ENCODE peak calls at places on chromosomes 2 and 18, in eight cellular contexts. N is lower lobe of right lung, R is GM12865, I is body of pancreas, A is hepatocyte, Q is AG09309, H is spleen, X is BJ. Y is an unnamed sample.

GRCh38 chr2:141468746-141469145 is 662.1 kb downstream of the LRP1B start:
- DNase-seq in N (no peak), R (no peak), I (peak), A (peak), Q (no peak), H (no peak), X (no peak), Y (peak)

GRCh38 chr18:56982756-56983155 is 164.1 kb upstream of the BOD1L2 start:
- DNase-seq in N (no peak), R (no peak), I (no peak), A (no peak), Q (no peak), H (no peak), X (no peak), Y (no peak)

GRCh38 chr2:209471037-209471436 is 47.2 kb downstream of the MAP2 start:
- DNase-seq in N (no peak), R (no peak), I (no peak), A (no peak), Q (no peak), H (no peak), X (no peak), Y (no peak)

GRCh38 chr18:64208531-64208930 is 59.6 kb upstream of the LINC00305 start:
- DNase-seq in N (no peak), R (no peak), I (no peak), A (no peak), Q (no peak), H (no peak), X (no peak), Y (no peak)

GRCh38 chr18:21972281-21972680 is 197.1 kb upstream of the GATA6 start:
- DNase-seq in N (no peak), R (no peak), I (no peak), A (no peak), Q (no peak), H (no peak), X (no peak), Y (no peak)

GRCh38 chr2:218643751-218644310 is 15.6 kb downstream of the ZNF142 start:
- DNase-seq in N (no peak), R (no peak), I (no peak), A (no peak), Q (no peak), H (no peak), X (no peak), Y (no peak)

GRCh38 chr2:14053105-14053504 is 579.4 kb upstream of the LRATD1 start:
- DNase-seq in N (no peak), R (no peak), I (no peak), A (no peak), Q (no peak), H (no peak), X (no peak), Y (no peak)

GRCh38 chr2:36468463-36469266 is 113.1 kb downstream of the CRIM1 start:
- DNase-seq in N (no peak), R (no peak), I (no peak), A (no peak), Q (no peak), H (no peak), X (no peak), Y (no peak)

GRCh38 chr18:28175047-28175929 is 1.6 kb downstream of the CDH2 start:
- DNase-seq in N (no peak), R (no peak), I (no peak), A (peak), Q (no peak), H (peak), X (no peak), Y (no peak)

GRCh38 chr2:217734999-217735398 is 267.8 kb downstream of the TNS1 start:
- DNase-seq in N (no peak), R (no peak), I (no peak), A (no peak), Q (no peak), H (no peak), X (no peak), Y (no peak)

GRCh38 chr2:155830817-155831579 is 501.5 kb downstream of the NR4A2 start:
- DNase-seq in N (no peak), R (no peak), I (no peak), A (no peak), Q (no peak), H (no peak), X (no peak), Y (no peak)

GRCh38 chr18:77119851-77120491 is 12.6 kb downstream of the MBP start:
- DNase-seq in N (no peak), R (no peak), I (no peak), A (no peak), Q (no peak), H (no peak), X (no peak), Y (no peak)

GRCh38 chr2:240439698-240440151 is 4.3 kb downstream of the GPC1 start:
- DNase-seq in N (peak), R (no peak), I (no peak), A (no peak), Q (no peak), H (peak), X (no peak), Y (no peak)

GRCh38 chr18:63762518-63762917 is 12.7 kb upstream of the SERPINB7 start:
- DNase-seq in N (no peak), R (no peak), I (no peak), A (no peak), Q (peak), H (no peak), X (peak), Y (no peak)

GRCh38 chr2:68225119-68225632 is 27.2 kb downstream of the PPP3R1 start:
- DNase-seq in N (no peak), R (peak), I (peak), A (peak), Q (no peak), H (no peak), X (no peak), Y (no peak)

GRCh38 chr2:38407111-38407682 is 30.1 kb upstream of the ATL2 start:
- DNase-seq in N (peak), R (no peak), I (no peak), A (peak), Q (no peak), H (peak), X (no peak), Y (no peak)

GRCh38 chr2:172200495-172201085 is 97.9 kb upstream of the DLX2 start:
- DNase-seq in N (no peak), R (peak), I (peak), A (no peak), Q (no peak), H (no peak), X (no peak), Y (peak)

GRCh38 chr2:119590873-119591272 is 46.6 kb downstream of the CFAP221 start:
- DNase-seq in N (no peak), R (no peak), I (no peak), A (peak), Q (no peak), H (no peak), X (no peak), Y (no peak)

GRCh38 chr2:128710242-128710641 is 391.6 kb upstream of the HS6ST1 start:
- DNase-seq in N (no peak), R (no peak), I (no peak), A (no peak), Q (no peak), H (no peak), X (no peak), Y (no peak)

GRCh38 chr2:101038455-101039255 is 36.6 kb downstream of the RPL31 start:
- DNase-seq in N (no peak), R (peak), I (no peak), A (peak), Q (no peak), H (no peak), X (no peak), Y (no peak)

GRCh38 chr2:225025917-225026571 is 16.2 kb downstream of the DOCK10 start:
- DNase-seq in N (peak), R (no peak), I (no peak), A (no peak), Q (peak), H (no peak), X (peak), Y (no peak)

GRCh38 chr2:174053784-174054183 is 88.6 kb upstream of the SP3 start:
- DNase-seq in N (no peak), R (no peak), I (no peak), A (no peak), Q (no peak), H (no peak), X (no peak), Y (no peak)

GRCh38 chr2:9952856-9953503 is 1.5 kb downstream of the GRHL1 start:
- DNase-seq in N (no peak), R (no peak), I (no peak), A (no peak), Q (no peak), H (no peak), X (no peak), Y (no peak)
- H3K4me3 ChIP-seq in N (peak), R (no peak), I (no peak), A (no peak), Q (no peak), H (no peak), X (no peak), Y (peak)

DNA sequence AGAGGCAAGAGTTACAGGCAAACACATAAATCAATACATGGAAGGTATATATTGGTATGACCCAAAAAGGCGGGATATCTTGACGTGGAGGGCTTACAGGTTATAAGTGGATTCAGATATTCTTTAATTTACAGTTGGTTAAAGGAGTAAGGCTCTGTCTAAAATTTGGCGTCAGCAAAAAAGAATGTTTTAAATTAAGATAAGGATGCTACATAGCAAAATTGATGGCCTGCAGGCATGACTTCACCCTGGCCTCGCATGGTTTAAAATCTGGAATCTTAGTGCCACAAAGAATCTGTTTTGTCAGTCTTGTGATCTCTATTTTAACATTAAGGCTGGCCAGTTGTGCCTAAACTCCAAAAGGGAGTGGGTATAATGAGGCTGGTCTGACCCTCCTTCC is 58.4 kb upstream of the REL start:
- DNase-seq in N (no peak), R (no peak), I (no peak), A (no peak), Q (no peak), H (no peak), X (no peak), Y (no peak)
- TF ChIP-seq CTCF in N (no peak), R (no peak), I (no peak), A (no peak), Q (no peak), H (no peak), X (no peak), Y (no peak)

GRCh38 chr2:98212291-98212690 is 125.3 kb downstream of the VWA3B start:
- DNase-seq in N (no peak), R (no peak), I (no peak), A (peak), Q (no peak), H (no peak), X (no peak), Y (no peak)

GRCh38 chr2:98216611-98217010 is 129.6 kb downstream of the VWA3B start:
- DNase-seq in N (no peak), R (no peak), I (no peak), A (no peak), Q (no peak), H (no peak), X (no peak), Y (peak)

GRCh38 chr2:98212733-98213132 is 125.8 kb downstream of the VWA3B start:
- DNase-seq in N (no peak), R (no peak), I (no peak), A (no peak), Q (no peak), H (no peak), X (no peak), Y (no peak)
- H3K4me3 ChIP-seq in N (no peak), R (no peak), I (no peak), A (no peak), Q (no peak), H (no peak), X (no peak), Y (no peak)

DNA sequence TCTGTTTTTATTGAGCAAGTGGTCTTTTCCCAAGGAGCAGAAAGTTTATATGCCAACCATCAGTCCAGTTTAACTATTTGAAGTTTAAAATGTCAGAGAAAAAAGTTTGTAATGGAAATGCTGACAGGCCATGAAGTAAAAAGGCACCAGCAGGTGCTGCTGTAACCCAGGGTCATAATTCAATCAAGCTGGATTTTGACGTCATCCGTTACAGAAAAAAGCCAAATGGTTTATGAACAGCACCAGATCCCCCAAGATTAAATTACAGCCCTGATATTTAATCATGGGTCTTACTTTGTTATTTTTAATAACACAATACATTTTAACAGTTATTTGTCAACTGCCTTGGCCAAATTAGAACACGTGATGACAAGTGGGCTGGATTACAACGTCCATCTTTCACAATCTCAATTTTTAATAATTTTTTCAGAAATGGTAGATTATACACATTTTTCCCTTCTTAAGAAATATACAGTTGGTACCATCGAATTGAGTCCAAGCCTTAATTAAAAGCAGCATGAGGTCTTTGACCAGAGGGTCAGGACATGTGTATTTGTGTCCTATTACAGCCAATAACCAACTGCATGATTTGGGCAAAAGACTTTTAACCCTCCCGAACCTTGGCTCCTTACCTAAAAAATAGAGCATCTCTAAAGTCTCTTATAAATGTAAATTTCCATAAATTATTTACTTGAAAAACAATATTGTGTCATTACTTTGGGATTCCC is 10.0 kb downstream of the TCF4 start:
- DNase-seq in N (no peak), R (peak), I (no peak), A (no peak), Q (no peak), H (no peak), X (no peak), Y (no peak)
- TF ChIP-seq CTCF in N (no peak), R (peak), I (peak), A (peak), Q (no peak), H (no peak), X (no peak), Y (peak)

GRCh38 chr2:176405477-176405876 is 136.2 kb downstream of the MTX2 start:
- DNase-seq in N (no peak), R (no peak), I (no peak), A (no peak), Q (no peak), H (no peak), X (no peak), Y (no peak)

GRCh38 chr2:176409671-176410070 is 140.4 kb downstream of the MTX2 start:
- DNase-seq in N (no peak), R (no peak), I (no peak), A (no peak), Q (no peak), H (no peak), X (no peak), Y (no peak)

GRCh38 chr2:176412136-176412535 is 142.9 kb downstream of the MTX2 start:
- DNase-seq in N (no peak), R (no peak), I (no peak), A (no peak), Q (no peak), H (no peak), X (no peak), Y (no peak)

GRCh38 chr2:176407711-176408110 is 138.5 kb downstream of the MTX2 start:
- DNase-seq in N (no peak), R (no peak), I (no peak), A (peak), Q (no peak), H (no peak), X (no peak), Y (no peak)
- H3K4me3 ChIP-seq in N (no peak), R (no peak), I (no peak), A (no peak), Q (no peak), H (no peak), X (no peak), Y (no peak)

GRCh38 chr18:54224379-54225014 is at the start of gene MBD2:
- DNase-seq in N (peak), R (peak), I (peak), A (peak), Q (peak), H (peak), X (peak), Y (peak)
- TF ChIP-seq CTCF in N (peak), R (no peak), I (peak), A (peak), Q (peak), H (peak), X (peak), Y (peak)

DNA sequence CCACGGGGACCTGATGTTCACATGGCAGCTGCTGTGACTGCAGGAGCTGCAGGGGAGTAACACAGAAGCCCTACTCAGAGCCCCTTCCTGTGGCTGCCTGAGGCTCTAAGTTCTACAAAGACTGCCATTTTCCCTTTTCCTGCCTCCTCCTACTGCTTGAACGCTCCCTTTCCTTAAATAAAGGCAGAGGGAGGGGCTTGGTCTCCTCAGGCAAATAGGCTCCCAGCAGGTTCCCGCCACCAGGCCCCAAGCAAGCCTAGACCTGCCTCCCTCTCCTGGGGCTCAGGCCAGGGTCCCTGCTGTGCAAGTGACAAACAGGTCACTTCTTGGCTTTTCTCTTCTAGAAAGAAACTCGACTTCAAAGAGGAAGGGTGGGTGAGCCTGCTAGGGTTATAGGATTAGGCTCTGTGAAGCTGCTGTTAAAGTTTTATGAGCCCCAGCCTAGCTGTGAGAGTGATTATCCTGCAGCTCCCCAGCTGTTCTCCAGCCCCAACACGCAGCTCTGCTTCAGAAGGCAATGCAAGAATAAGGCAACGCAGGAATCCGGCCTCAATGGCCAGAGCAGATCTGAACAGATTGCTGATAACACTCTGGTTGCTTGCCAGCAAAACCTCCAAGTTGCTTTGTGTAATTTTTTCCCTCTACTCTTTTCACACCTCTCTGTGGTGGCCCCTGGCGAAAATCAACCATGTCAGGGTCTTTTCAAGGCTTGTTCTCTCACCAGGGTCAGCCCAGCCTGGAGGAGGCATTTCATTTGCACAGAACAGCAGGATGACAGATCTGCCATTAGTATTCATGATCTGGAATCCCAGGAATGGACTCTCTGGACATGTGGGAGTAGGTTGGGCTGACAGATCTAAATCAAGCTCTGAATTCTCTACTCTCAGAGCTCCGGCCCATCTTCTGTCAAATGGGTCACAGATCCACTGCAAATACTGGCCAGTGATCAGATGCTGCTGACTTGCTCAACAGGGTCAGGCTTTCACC is 71.3 kb downstream of the MRO start:
- DNase-seq in N (no peak), R (no peak), I (no peak), A (peak), Q (no peak), H (no peak), X (no peak), Y (no peak)
- H3K4me3 ChIP-seq in N (no peak), R (no peak), I (no peak), A (no peak), Q (no peak), H (no peak), X (no peak), Y (no peak)

DNA sequence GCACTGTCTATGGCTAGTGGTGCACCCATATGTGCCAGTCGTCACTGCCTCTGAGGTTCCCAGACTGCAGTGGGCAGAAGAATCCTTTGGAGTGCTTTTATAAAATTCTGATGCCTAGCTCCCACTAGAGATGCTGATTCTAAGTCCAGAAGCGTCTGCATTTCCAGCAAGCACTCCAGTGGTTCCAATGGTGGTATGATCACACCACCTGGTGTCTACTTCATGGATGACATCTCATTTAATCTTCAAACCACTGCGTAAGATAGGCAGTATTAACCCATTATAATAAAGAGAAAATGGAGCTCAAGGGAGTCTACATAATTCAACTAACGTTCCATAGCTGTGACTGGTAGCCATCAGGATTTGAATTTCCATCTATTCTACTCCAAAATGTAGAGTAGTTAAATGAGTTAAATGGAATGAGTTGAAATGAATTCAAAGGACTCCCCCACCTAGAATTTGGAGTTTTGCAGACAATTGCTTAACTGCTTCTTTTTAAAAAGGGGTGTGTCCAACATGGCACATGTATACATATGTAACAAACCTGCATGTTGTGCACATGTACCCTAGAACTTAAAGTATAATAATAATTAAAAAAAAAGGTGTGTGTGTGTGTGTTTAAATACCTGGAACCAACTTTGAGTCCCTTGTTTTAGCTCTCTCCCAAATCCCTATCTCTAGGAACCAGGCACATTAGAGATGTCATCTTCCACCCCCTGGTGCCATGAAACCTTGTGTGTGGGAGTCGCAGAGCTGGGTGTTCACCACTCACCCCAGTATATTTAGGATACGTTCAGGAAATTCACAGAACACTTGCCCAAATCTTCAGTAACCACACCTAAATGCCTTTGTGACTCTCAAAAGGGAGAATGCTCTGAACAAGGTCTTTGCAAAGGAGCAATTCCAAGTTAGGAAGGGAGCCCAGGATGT is 14.1 kb downstream of the LAMA3 start:
- DNase-seq in N (no peak), R (peak), I (peak), A (peak), Q (no peak), H (no peak), X (no peak), Y (no peak)
- TF ChIP-seq CTCF in N (peak), R (peak), I (peak), A (peak), Q (peak), H (no peak), X (peak), Y (peak)

GRCh38 chr18:55585050-55585449 is 2.9 kb downstream of the TCF4 start:
- DNase-seq in N (no peak), R (no peak), I (no peak), A (no peak), Q (no peak), H (no peak), X (no peak), Y (no peak)
- H3K4me3 ChIP-seq in N (peak), R (no peak), I (no peak), A (no peak), Q (no peak), H (no peak), X (peak), Y (no peak)